ENCODE peak calls at places on chromosome 5, in eight cellular contexts. M is RPMI8226; P is stomach; Y is CD4-positive, alpha-beta T cell; B is NCI-H524; W is retina; X is natural killer cell; J is fibroblast of the conjunctiva. Z is an unnamed sample.
A peak's percentile ranks its signal among the peaks of the same experiment; 100 is the strongest.

GRCh38 chr5:159133041-159133741 is 33.5 kb upstream of the EBF1 start:
- DNase-seq in M (peak; percentile 8), P (no peak), Y (no peak), B (peak; percentile 32), W (peak; percentile 70), X (no peak), J (peak; percentile 77), Z (no peak)

GRCh38 chr5:69271376-69271775 is 36.7 kb downstream of the CDK7 start:
- DNase-seq in M (peak; percentile 41), P (no peak), Y (no peak), B (no peak), W (no peak), X (no peak), J (no peak), Z (no peak)

GRCh38 chr5:105632043-105632442 is 2038.7 kb downstream of the EFNA5 start:
- DNase-seq in M (no peak), P (no peak), Y (no peak), B (no peak), W (no peak), X (no peak), J (no peak), Z (no peak)

GRCh38 chr5:171615201-171616001 is 170.2 kb upstream of the SMIM23 start:
- DNase-seq in M (no peak), P (no peak), Y (no peak), B (no peak), W (peak; percentile 57), X (no peak), J (peak; percentile 33), Z (no peak)

GRCh38 chr5:169778622-169779596 is 141.8 kb downstream of the DOCK2 start:
- DNase-seq in M (peak; percentile 5), P (no peak), Y (no peak), B (no peak), W (no peak), X (no peak), J (no peak), Z (peak; percentile 20)

GRCh38 chr5:21709766-21710165 is 1143.4 kb downstream of the CDH12 start:
- DNase-seq in M (no peak), P (no peak), Y (no peak), B (no peak), W (peak; percentile 25), X (no peak), J (no peak), Z (no peak)

GRCh38 chr5:73534001-73534547 is 31.4 kb downstream of the ANKRA2 start:
- DNase-seq in M (no peak), P (no peak), Y (no peak), B (no peak), W (no peak), X (no peak), J (no peak), Z (no peak)

GRCh38 chr5:133679534-133679933 is 67.2 kb upstream of the FSTL4 start:
- DNase-seq in M (no peak), P (no peak), Y (no peak), B (no peak), W (no peak), X (no peak), J (no peak), Z (no peak)

GRCh38 chr5:71938886-71939285 is 168.4 kb upstream of the MAP1B start:
- DNase-seq in M (no peak), P (peak; percentile 71), Y (no peak), B (peak; percentile 74), W (no peak), X (no peak), J (no peak), Z (no peak)

GRCh38 chr5:174327317-174327864 is 281.9 kb downstream of the NSG2 start:
- DNase-seq in M (peak; percentile 84), P (peak; percentile 70), Y (no peak), B (peak; percentile 18), W (peak; percentile 49), X (no peak), J (peak; percentile 61), Z (peak; percentile 69)

GRCh38 chr5:180632768-180633167 is 16.6 kb downstream of the FLT4 start:
- DNase-seq in M (no peak), P (no peak), Y (no peak), B (no peak), W (no peak), X (no peak), J (no peak), Z (no peak)

GRCh38 chr5:124200381-124200780 is 546.1 kb downstream of the ZNF608 start:
- DNase-seq in M (no peak), P (no peak), Y (no peak), B (no peak), W (peak; percentile 29), X (no peak), J (no peak), Z (no peak)

GRCh38 chr5:141560141-141560540 is 58.7 kb downstream of the DIAPH1 start:
- DNase-seq in M (no peak), P (no peak), Y (no peak), B (peak; percentile 56), W (peak; percentile 41), X (no peak), J (no peak), Z (no peak)

GRCh38 chr5:132089363-132089762 is 15.8 kb downstream of the CSF2 start:
- DNase-seq in M (no peak), P (no peak), Y (no peak), B (no peak), W (no peak), X (no peak), J (no peak), Z (no peak)

GRCh38 chr5:127942246-127943060 is 141.1 kb upstream of the SLC12A2 start:
- DNase-seq in M (no peak), P (no peak), Y (no peak), B (peak; percentile 7), W (no peak), X (no peak), J (no peak), Z (no peak)

GRCh38 chr5:134540747-134541733 is 15.6 kb downstream of the JADE2 start:
- DNase-seq in M (no peak), P (no peak), Y (no peak), B (no peak), W (no peak), X (no peak), J (no peak), Z (no peak)

Z was measured in activated CD8-positive, alpha-beta T cell treated with anti-CD3 and anti-CD28 coated beads for 36 hours.